ENCODE peak calls at places on chromosomes 7 and 10, in six cellular contexts. N is lower lobe of right lung; O is left cardiac atrium; G is psoas muscle; W is fibroblast of pulmonary artery; X is stimulated activated CD8-positive, alpha-beta memory T cell treated with anti-CD3 and anti-CD28 coated beads, Interleukin-2, amount 100 ng/mL, for 1 hour. Y is an unnamed sample.

GRCh38 chr7:94375167-94375566 is 19.5 kb upstream of the COL1A2 start:
- DNase-seq in N (no peak), O (peak; percentile 35), G (no peak), W (peak; percentile 98), X (no peak), Y (peak; percentile 92)

GRCh38 chr7:156618078-156618790 is 22.3 kb upstream of the RNF32 start:
- DNase-seq in N (no peak), O (no peak), G (no peak), W (no peak), X (no peak), Y (no peak)

GRCh38 chr7:1175967-1176851 is 16.2 kb upstream of the ZFAND2A start:
- DNase-seq in N (peak; percentile 88), O (peak; percentile 82), G (peak; percentile 81), W (peak; percentile 73), X (peak; percentile 66), Y (peak; percentile 84)

GRCh38 chr7:102096706-102097427 is 189.8 kb upstream of the SH2B2 start:
- DNase-seq in N (no peak), O (no peak), G (no peak), W (no peak), X (no peak), Y (no peak)

GRCh38 chr7:128827248-128827958 is 2.8 kb upstream of the FLNC start:
- DNase-seq in N (no peak), O (peak; percentile 61), G (peak; percentile 88), W (peak; percentile 54), X (no peak), Y (peak; percentile 85)

GRCh38 chr10:44651834-44652233 is 259.3 kb upstream of the TMEM72 start:
- DNase-seq in N (no peak), O (no peak), G (peak; percentile 67), W (peak; percentile 53), X (no peak), Y (no peak)

GRCh38 chr10:7670157-7670556 is 3.4 kb upstream of the ITIH5 start:
- DNase-seq in N (no peak), O (no peak), G (no peak), W (no peak), X (no peak), Y (no peak)

GRCh38 chr7:81604075-81604807 is 165.6 kb downstream of the HGF start:
- DNase-seq in N (no peak), O (no peak), G (no peak), W (peak; percentile 100), X (no peak), Y (peak; percentile 72)

GRCh38 chr7:136027160-136027559 is 50.0 kb upstream of the MTPN start:
- DNase-seq in N (no peak), O (no peak), G (no peak), W (no peak), X (no peak), Y (no peak)

GRCh38 chr7:39367943-39368342 is 198.3 kb upstream of the YAE1 start:
- DNase-seq in N (no peak), O (no peak), G (no peak), W (no peak), X (no peak), Y (no peak)

GRCh38 chr10:128073880-128074279 is 52.3 kb downstream of the MKI67 start:
- DNase-seq in N (no peak), O (no peak), G (no peak), W (no peak), X (no peak), Y (no peak)

GRCh38 chr7:93949468-93949867 is 27.9 kb downstream of the GNG11 start:
- DNase-seq in N (no peak), O (no peak), G (no peak), W (peak; percentile 86), X (no peak), Y (peak; percentile 79)

GRCh38 chr7:155645652-155646051 is 1.2 kb downstream of the RBM33 start:
- DNase-seq in N (no peak), O (no peak), G (no peak), W (no peak), X (no peak), Y (no peak)

GRCh38 chr7:72313906-72314305 is 98.2 kb downstream of the CALN1 start:
- DNase-seq in N (no peak), O (no peak), G (no peak), W (no peak), X (no peak), Y (no peak)

GRCh38 chr10:110500515-110500905 is 2.8 kb downstream of the DUSP5 start:
- DNase-seq in N (no peak), O (peak; percentile 43), G (no peak), W (peak; percentile 68), X (no peak), Y (peak; percentile 73)

GRCh38 chr10:119680668-119681070 is 29.5 kb downstream of the BAG3 start:
- DNase-seq in N (no peak), O (no peak), G (peak; percentile 53), W (no peak), X (no peak), Y (peak; percentile 71)

GRCh38 chr7:151068069-151068773 is 8.8 kb downstream of the SLC4A2 start:
- DNase-seq in N (no peak), O (no peak), G (no peak), W (no peak), X (no peak), Y (peak; percentile 84)

GRCh38 chr10:105068497-105068896 is 427.4 kb downstream of the SORCS3 start:
- DNase-seq in N (no peak), O (no peak), G (no peak), W (no peak), X (no peak), Y (peak; percentile 15)

GRCh38 chr10:5588603-5589002 is 63.8 kb downstream of the CALML3 start:
- DNase-seq in N (peak; percentile 12), O (no peak), G (no peak), W (no peak), X (no peak), Y (no peak)

GRCh38 chr10:116238036-116238435 is 35.0 kb downstream of the GFRA1 start:
- DNase-seq in N (no peak), O (no peak), G (no peak), W (no peak), X (no peak), Y (no peak)

GRCh38 chr7:11716185-11716584 is 115.8 kb downstream of the THSD7A start:
- DNase-seq in N (no peak), O (peak; percentile 24), G (no peak), W (peak; percentile 97), X (no peak), Y (peak; percentile 85)

GRCh38 chr10:18164093-18164492 is 23.9 kb downstream of the CACNB2 start:
- DNase-seq in N (no peak), O (no peak), G (no peak), W (peak; percentile 58), X (no peak), Y (no peak)